ENCODE peak calls at places on chromosome 13, in six cellular contexts. One of them, this sample, is unnamed.

GRCh38 chr13:40681341-40682051 is 15.1 kb upstream of the FOXO1 start:
- DNase-seq in BJ: no peak
- DNase-seq in HTR-8/SVneo: no peak
- DNase-seq in body of pancreas: no peak
- DNase-seq in Right ventricle myocardium superior: no peak
- DNase-seq in stimulated activated CD4-positive, alpha-beta T cell treated with anti-CD3 and anti-CD28 coated beads, Interleukin-4, amount 100 ng/mL, for 48 hours: no peak
- DNase-seq in this sample: no peak

GRCh38 chr13:113948034-113948742 is 25.7 kb downstream of the C13orf46 start:
- DNase-seq in BJ: no peak
- DNase-seq in body of pancreas: no peak
- DNase-seq in Right ventricle myocardium superior: peak; percentile 32
- DNase-seq in HTR-8/SVneo: no peak
- DNase-seq in stimulated activated CD4-positive, alpha-beta T cell treated with anti-CD3 and anti-CD28 coated beads, Interleukin-4, amount 100 ng/mL, for 48 hours: no peak
- DNase-seq in this sample: no peak

GRCh38 chr13:23845309-23845708 is 43.9 kb downstream of the MIPEP start:
- DNase-seq in body of pancreas: no peak
- DNase-seq in Right ventricle myocardium superior: no peak
- DNase-seq in stimulated activated CD4-positive, alpha-beta T cell treated with anti-CD3 and anti-CD28 coated beads, Interleukin-4, amount 100 ng/mL, for 48 hours: no peak
- DNase-seq in BJ: no peak
- DNase-seq in HTR-8/SVneo: no peak
- DNase-seq in this sample: no peak

GRCh38 chr13:38824342-38824741 is 137.5 kb downstream of the FREM2 start:
- DNase-seq in HTR-8/SVneo: no peak
- DNase-seq in BJ: no peak
- DNase-seq in Right ventricle myocardium superior: no peak
- DNase-seq in body of pancreas: no peak
- DNase-seq in stimulated activated CD4-positive, alpha-beta T cell treated with anti-CD3 and anti-CD28 coated beads, Interleukin-4, amount 100 ng/mL, for 48 hours: no peak
- DNase-seq in this sample: no peak

GRCh38 chr13:112818040-112818697 is 128.3 kb downstream of the ATP11A start:
- DNase-seq in BJ: no peak
- DNase-seq in stimulated activated CD4-positive, alpha-beta T cell treated with anti-CD3 and anti-CD28 coated beads, Interleukin-4, amount 100 ng/mL, for 48 hours: no peak
- DNase-seq in body of pancreas: no peak
- DNase-seq in HTR-8/SVneo: no peak
- DNase-seq in Right ventricle myocardium superior: no peak
- DNase-seq in this sample: no peak

GRCh38 chr13:112668924-112669323 is 20.9 kb upstream of the ATP11A start:
- DNase-seq in BJ: no peak
- DNase-seq in Right ventricle myocardium superior: no peak
- DNase-seq in body of pancreas: no peak
- DNase-seq in stimulated activated CD4-positive, alpha-beta T cell treated with anti-CD3 and anti-CD28 coated beads, Interleukin-4, amount 100 ng/mL, for 48 hours: no peak
- DNase-seq in HTR-8/SVneo: no peak
- DNase-seq in this sample: no peak

GRCh38 chr13:109119886-109120285 is 490.5 kb downstream of the MYO16 start:
- DNase-seq in stimulated activated CD4-positive, alpha-beta T cell treated with anti-CD3 and anti-CD28 coated beads, Interleukin-4, amount 100 ng/mL, for 48 hours: no peak
- DNase-seq in BJ: no peak
- DNase-seq in body of pancreas: no peak
- DNase-seq in HTR-8/SVneo: no peak
- DNase-seq in Right ventricle myocardium superior: no peak
- DNase-seq in this sample: no peak

GRCh38 chr13:44281252-44282000 is 92.2 kb upstream of the SERP2 start:
- DNase-seq in stimulated activated CD4-positive, alpha-beta T cell treated with anti-CD3 and anti-CD28 coated beads, Interleukin-4, amount 100 ng/mL, for 48 hours: no peak
- DNase-seq in BJ: no peak
- DNase-seq in Right ventricle myocardium superior: no peak
- DNase-seq in HTR-8/SVneo: no peak
- DNase-seq in body of pancreas: no peak
- DNase-seq in this sample: no peak

GRCh38 chr13:66537417-66537816 is 692.7 kb downstream of the PCDH9 start:
- DNase-seq in body of pancreas: no peak
- DNase-seq in stimulated activated CD4-positive, alpha-beta T cell treated with anti-CD3 and anti-CD28 coated beads, Interleukin-4, amount 100 ng/mL, for 48 hours: no peak
- DNase-seq in HTR-8/SVneo: no peak
- DNase-seq in Right ventricle myocardium superior: no peak
- DNase-seq in BJ: no peak
- DNase-seq in this sample: no peak

GRCh38 chr13:70457474-70457873 is 349.2 kb upstream of the KLHL1 start:
- DNase-seq in BJ: no peak
- DNase-seq in stimulated activated CD4-positive, alpha-beta T cell treated with anti-CD3 and anti-CD28 coated beads, Interleukin-4, amount 100 ng/mL, for 48 hours: no peak
- DNase-seq in HTR-8/SVneo: no peak
- DNase-seq in Right ventricle myocardium superior: no peak
- DNase-seq in body of pancreas: no peak
- DNase-seq in this sample: no peak

GRCh38 chr13:99969934-99970760 is 1.4 kb downstream of the ZIC5 start:
- DNase-seq in stimulated activated CD4-positive, alpha-beta T cell treated with anti-CD3 and anti-CD28 coated beads, Interleukin-4, amount 100 ng/mL, for 48 hours: no peak
- DNase-seq in BJ: no peak
- DNase-seq in HTR-8/SVneo: no peak
- DNase-seq in body of pancreas: no peak
- DNase-seq in Right ventricle myocardium superior: no peak
- DNase-seq in this sample: no peak

GRCh38 chr13:53250272-53250875 is 221.8 kb downstream of the OLFM4 start:
- DNase-seq in body of pancreas: peak; percentile 64
- DNase-seq in stimulated activated CD4-positive, alpha-beta T cell treated with anti-CD3 and anti-CD28 coated beads, Interleukin-4, amount 100 ng/mL, for 48 hours: peak; percentile 0
- DNase-seq in BJ: peak; percentile 1
- DNase-seq in HTR-8/SVneo: peak; percentile 27
- DNase-seq in Right ventricle myocardium superior: no peak
- DNase-seq in this sample: peak; percentile 83

GRCh38 chr13:24307211-24308067 is 1.9 kb upstream of the C1QTNF9 start:
- DNase-seq in stimulated activated CD4-positive, alpha-beta T cell treated with anti-CD3 and anti-CD28 coated beads, Interleukin-4, amount 100 ng/mL, for 48 hours: no peak
- DNase-seq in Right ventricle myocardium superior: no peak
- DNase-seq in body of pancreas: peak; percentile 25
- DNase-seq in BJ: no peak
- DNase-seq in HTR-8/SVneo: no peak
- DNase-seq in this sample: peak; percentile 15